ENCODE peak calls at places on chromosomes 2 and 18, in five cellular contexts. P is astrocyte, D is choroid plexus epithelial cell, H is psoas muscle, V is AG10803. B is an unnamed sample.

GRCh38 chr2:142675398-142675797 is 202.1 kb upstream of the KYNU start:
- DNase-seq in V (no peak), H (no peak), D (peak; percentile 20), P (peak; percentile 2), B (no peak)

GRCh38 chr18:2905802-2906521 is 59.2 kb downstream of the EMILIN2 start:
- DNase-seq in P (no peak), D (no peak), H (peak; percentile 75), V (peak; percentile 57), B (no peak)

GRCh38 chr18:74476154-74476553 is 19.0 kb upstream of the DIPK1C start:
- DNase-seq in P (no peak), V (no peak), H (no peak), D (peak; percentile 39), B (peak; percentile 75)

GRCh38 chr2:139031722-139032121 is 251.5 kb upstream of the NXPH2 start:
- DNase-seq in V (no peak), P (peak; percentile 5), D (peak; percentile 28), H (no peak), B (peak; percentile 55)

GRCh38 chr2:121903037-121903689 is 147.7 kb downstream of the TSN start:
- DNase-seq in V (peak; percentile 45), H (no peak), D (no peak), P (no peak), B (no peak)

GRCh38 chr2:126949775-126950174 is 51.1 kb downstream of the TEX51 start:
- DNase-seq in V (no peak), P (no peak), D (no peak), H (no peak), B (no peak)

GRCh38 chr2:217799553-217800432 is 203.0 kb downstream of the TNS1 start:
- DNase-seq in V (no peak), D (no peak), H (no peak), P (no peak), B (no peak)

GRCh38 chr2:236353594-236353942 is 89.4 kb upstream of the ASB18 start:
- DNase-seq in P (no peak), D (no peak), V (no peak), H (no peak), B (no peak)

GRCh38 chr2:137208361-137208973 is 443.1 kb downstream of the THSD7B start:
- DNase-seq in H (no peak), V (peak; percentile 23), P (peak; percentile 58), D (peak; percentile 4), B (no peak)

GRCh38 chr18:12821408-12821807 is 62.6 kb downstream of the PTPN2 start:
- DNase-seq in P (no peak), D (no peak), V (no peak), H (no peak), B (no peak)

GRCh38 chr2:97728091-97728596 is 14.8 kb downstream of the ZAP70 start:
- DNase-seq in V (peak; percentile 56), D (no peak), P (no peak), H (no peak), B (peak; percentile 84)

GRCh38 chr2:31238906-31239841 is 5.2 kb downstream of the EHD3 start:
- DNase-seq in P (no peak), H (no peak), V (no peak), D (no peak), B (no peak)

GRCh38 chr2:173307287-173307686 is 47.4 kb upstream of the CDCA7 start:
- DNase-seq in P (no peak), V (no peak), D (no peak), H (no peak), B (no peak)

GRCh38 chr2:178267660-178268059 is 73.3 kb downstream of the OSBPL6 start:
- DNase-seq in V (no peak), D (no peak), P (no peak), H (no peak), B (no peak)

GRCh38 chr2:111667542-111668273 is 216.3 kb downstream of the ANAPC1 start:
- DNase-seq in H (no peak), P (peak; percentile 55), D (peak; percentile 87), V (peak; percentile 86), B (no peak)

GRCh38 chr18:65206551-65207260 is 544.1 kb upstream of the CDH7 start:
- DNase-seq in H (no peak), P (no peak), V (no peak), D (no peak), B (no peak)

GRCh38 chr2:171878481-171878993 is 15.5 kb downstream of the SLC25A12 start:
- DNase-seq in H (no peak), P (peak; percentile 80), V (peak; percentile 80), D (peak; percentile 96), B (no peak)

GRCh38 chr2:132416080-132416911 is at the start of gene GPR39:
- DNase-seq in P (peak; percentile 98), D (peak; percentile 96), V (peak; percentile 97), H (peak; percentile 83), B (peak; percentile 59)

GRCh38 chr2:9473308-9473984 is 905 bp upstream of the IAH1 start:
- DNase-seq in H (no peak), V (no peak), D (no peak), P (no peak), B (no peak)

GRCh38 chr2:218030409-218031195 is 27.8 kb upstream of the TNS1 start:
- DNase-seq in P (no peak), H (no peak), D (no peak), V (no peak), B (no peak)

GRCh38 chr2:188975497-188976102 is 1.4 kb downstream of the COL3A1 start:
- DNase-seq in H (no peak), V (peak; percentile 97), D (peak; percentile 98), P (peak; percentile 84), B (no peak)

GRCh38 chr2:74886251-74886650 is 52.3 kb downstream of the HK2 start:
- DNase-seq in H (no peak), D (no peak), V (no peak), P (no peak), B (no peak)

GRCh38 chr2:202056611-202057010 is 16.4 kb upstream of the KIAA2012 start:
- DNase-seq in H (no peak), D (peak; percentile 65), V (no peak), P (no peak), B (no peak)

GRCh38 chr2:211454684-211455083 is 898.3 kb downstream of the CPS1 start:
- DNase-seq in D (no peak), P (no peak), V (no peak), H (no peak), B (no peak)

GRCh38 chr2:120858361-120858760 is 122.7 kb downstream of the GLI2 start:
- DNase-seq in H (no peak), V (no peak), D (no peak), P (no peak), B (no peak)

GRCh38 chr2:34423301-34423700 is 824.2 kb upstream of the FAM98A start:
- DNase-seq in P (no peak), D (no peak), V (no peak), H (no peak), B (no peak)

GRCh38 chr2:33412920-33413319 is 63.5 kb upstream of the RASGRP3 start:
- DNase-seq in V (peak; percentile 59), P (peak; percentile 60), H (no peak), D (peak; percentile 85), B (no peak)

GRCh38 chr18:63346471-63347183 is 20.4 kb downstream of the KDSR start:
- DNase-seq in D (no peak), H (no peak), V (peak; percentile 8), P (peak; percentile 12), B (no peak)

GRCh38 chr2:191678437-191679110 is 638 bp downstream of the NABP1 start:
- DNase-seq in P (no peak), V (no peak), H (peak; percentile 68), D (no peak), B (peak; percentile 43)

GRCh38 chr18:74529378-74529777 is 4.9 kb upstream of the CNDP1 start:
- DNase-seq in V (no peak), P (no peak), D (no peak), H (no peak), B (no peak)

DNA sequence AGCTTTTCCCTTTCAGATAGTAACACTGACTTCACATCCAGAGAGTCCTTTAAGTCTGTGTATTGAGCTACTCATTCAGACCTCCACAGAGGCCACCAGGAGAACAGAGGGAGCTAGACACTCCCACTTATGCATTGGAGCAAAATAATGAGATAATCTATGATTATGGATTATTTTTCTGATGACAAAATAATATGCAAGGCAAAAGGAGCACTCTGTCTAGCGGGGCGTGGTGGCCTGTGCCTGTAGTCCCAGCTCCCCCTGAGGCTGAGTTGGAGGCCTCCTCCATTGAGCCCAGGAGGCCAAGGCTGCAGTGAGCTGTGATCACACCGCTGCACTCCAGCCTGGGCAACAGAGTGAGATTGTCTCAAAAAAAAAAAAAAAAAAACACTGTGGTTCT is 1.7 kb upstream of the ROCK2 start:
- DNase-seq in V (no peak), D (no peak), H (no peak), P (no peak), B (no peak)
- H3K4me3 ChIP-seq in V (no peak overlapping the region), D (no peak overlapping the region), H (no peak overlapping the region), P (no peak overlapping the region), B (no peak overlapping the region)

GRCh38 chr2:196592912-196593881 is 46.3 kb upstream of the CCDC150 start:
- DNase-seq in D (peak; percentile 51), V (peak; percentile 66), H (peak; percentile 18), P (peak; percentile 60), B (peak; percentile 68)
- H3K4me3 ChIP-seq in D (peak within 1 kb of the TSS; percentile 75), V (peak within 1 kb of the TSS; percentile 78), H (peak within 1 kb of the TSS; percentile 76), P (peak within 1 kb of the TSS; percentile 86), B (peak within 1 kb of the TSS; percentile 46)

GRCh38 chr2:42048318-42049251 is 764 bp downstream of the PKDCC start:
- DNase-seq in V (peak; percentile 54), D (peak; percentile 39), H (peak; percentile 31), P (no peak), B (peak; percentile 35)

GRCh38 chr2:42049411-42050349 is 1.9 kb downstream of the PKDCC start:
- DNase-seq in V (no peak), P (no peak), H (peak; percentile 35), D (peak; percentile 51), B (no peak)

GRCh38 chr2:42045956-42046748 is 1.7 kb upstream of the PKDCC start:
- DNase-seq in H (no peak), V (peak; percentile 36), D (no peak), P (no peak), B (peak; percentile 69)

GRCh38 chr2:42046819-42047487 is 868 bp upstream of the PKDCC start:
- DNase-seq in H (peak; percentile 17), P (no peak), V (no peak), D (peak; percentile 55), B (peak; percentile 84)

DNA sequence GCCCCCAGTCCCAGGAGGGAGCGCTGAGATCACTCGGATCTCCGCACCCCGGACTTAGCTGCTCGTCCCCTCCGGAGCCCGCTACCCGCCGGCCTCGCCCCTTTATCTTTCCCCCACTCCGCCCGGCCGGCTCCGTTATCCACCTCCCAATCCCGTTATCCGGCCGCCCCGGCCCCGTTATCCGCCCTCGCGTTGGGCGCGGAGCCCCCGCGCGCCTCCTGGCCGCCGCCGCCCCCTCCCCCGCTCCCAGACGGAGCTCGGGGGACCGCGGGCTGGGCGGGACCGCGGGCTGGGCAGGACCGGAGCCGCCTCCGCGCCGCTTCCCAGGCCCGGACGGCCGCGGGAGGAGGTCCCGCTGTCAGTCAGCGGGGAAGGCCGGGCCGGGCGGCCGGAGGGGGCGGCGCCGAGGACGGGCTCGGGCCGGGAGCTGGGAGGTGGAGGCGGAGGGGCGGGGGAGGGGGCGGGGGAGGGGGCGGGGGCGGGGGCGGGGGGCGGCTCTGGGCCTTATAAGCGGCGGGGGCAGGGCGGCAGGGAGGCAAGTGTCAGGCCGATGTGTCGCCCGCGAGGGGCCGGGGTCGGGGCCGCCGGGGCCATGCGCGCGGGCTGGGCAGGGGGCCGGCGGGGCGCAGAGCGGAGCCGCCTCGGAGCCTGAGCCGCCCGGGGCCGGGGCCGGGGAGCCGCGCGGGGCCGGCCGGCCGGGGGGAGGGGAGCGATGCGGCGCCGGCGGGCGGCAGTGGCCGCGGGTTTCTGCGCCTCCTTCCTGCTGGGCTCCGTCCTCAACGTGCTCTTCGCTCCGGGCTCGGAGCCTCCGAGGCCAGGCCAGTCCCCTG is at the start of gene PKDCC:
- DNase-seq in D (peak; percentile 92), P (peak; percentile 61), V (peak; percentile 85), H (peak; percentile 89), B (peak; percentile 75)
- H3K4me3 ChIP-seq in D (peak within 1 kb of the TSS; percentile 92), P (peak within 1 kb of the TSS; percentile 70), V (peak within 1 kb of the TSS; percentile 89), H (peak within 1 kb of the TSS; percentile 95), B (peak within 1 kb of the TSS; percentile 43)

GRCh38 chr2:232502513-232502900 is 14.9 kb upstream of the ECEL1 start:
- DNase-seq in H (no peak), D (no peak), P (no peak), V (no peak), B (no peak)
- H3K4me3 ChIP-seq in H (no peak overlapping the region), D (no peak overlapping the region), P (no peak overlapping the region), V (no peak overlapping the region), B (no peak overlapping the region)